ENCODE peak calls at places on chromosomes 12 and 14, in nine cellular contexts. K, Z, P, B, S, M, F, X and L are unnamed samples.

GRCh38 chr14:34971381-34971780 is 11.4 kb upstream of the SRP54 start:
- DNase-seq in K (no peak), Z (no peak), P (no peak), B (no peak), S (no peak), M (no peak), F (peak), X (no peak), L (no peak)

GRCh38 chr12:88310666-88311065 is 168.6 kb downstream of the TMTC3 start:
- DNase-seq in K (no peak), Z (peak), P (no peak), B (no peak), S (no peak), M (no peak), F (no peak), X (no peak), L (no peak)

GRCh38 chr14:44846232-44846824 is 115.4 kb downstream of the KLHL28 start:
- DNase-seq in K (no peak), Z (peak), P (peak), B (no peak), S (peak), M (no peak), F (peak), X (peak), L (peak)

GRCh38 chr14:94689985-94690400 is 77.8 kb downstream of the SERPINA3 start:
- DNase-seq in K (no peak), Z (no peak), P (no peak), B (no peak), S (no peak), M (no peak), F (no peak), X (no peak), L (no peak)

GRCh38 chr14:85789506-85789905 is 259.6 kb downstream of the FLRT2 start:
- DNase-seq in K (no peak), Z (no peak), P (no peak), B (no peak), S (no peak), M (no peak), F (no peak), X (no peak), L (no peak)

GRCh38 chr14:69475194-69475818 is 9.2 kb upstream of the PLEKHD1 start:
- DNase-seq in K (no peak), Z (no peak), P (peak), B (no peak), S (peak), M (no peak), F (peak), X (no peak), L (no peak)

GRCh38 chr14:91575469-91576208 is 65.5 kb upstream of the PPP4R3A start:
- DNase-seq in K (no peak), Z (no peak), P (no peak), B (no peak), S (no peak), M (peak), F (no peak), X (no peak), L (no peak)

GRCh38 chr12:54378791-54379400 is 5.6 kb downstream of the ZNF385A start:
- DNase-seq in K (peak), Z (no peak), P (no peak), B (no peak), S (peak), M (peak), F (peak), X (peak), L (no peak)

GRCh38 chr14:60051690-60052324 is 39.9 kb upstream of the PCNX4 start:
- DNase-seq in K (no peak), Z (no peak), P (peak), B (no peak), S (no peak), M (no peak), F (peak), X (no peak), L (no peak)

GRCh38 chr14:29475641-29476040 is 452.0 kb downstream of the PRKD1 start:
- DNase-seq in K (no peak), Z (no peak), P (no peak), B (no peak), S (no peak), M (no peak), F (no peak), X (no peak), L (no peak)

GRCh38 chr12:109720152-109720855 is 6.7 kb downstream of the FAM222A start:
- DNase-seq in K (peak), Z (no peak), P (no peak), B (no peak), S (no peak), M (no peak), F (no peak), X (peak), L (no peak)

GRCh38 chr14:50854521-50854920 is 17.3 kb upstream of the ABHD12B start:
- DNase-seq in K (no peak), Z (no peak), P (no peak), B (no peak), S (no peak), M (no peak), F (no peak), X (no peak), L (no peak)

GRCh38 chr12:30880061-30880460 is 46.5 kb upstream of the TSPAN11 start:
- DNase-seq in K (no peak), Z (no peak), P (no peak), B (no peak), S (no peak), M (no peak), F (no peak), X (no peak), L (no peak)

GRCh38 chr12:100799770-100800169 is 5.2 kb downstream of the ANO4 start:
- DNase-seq in K (no peak), Z (no peak), P (no peak), B (no peak), S (no peak), M (no peak), F (no peak), X (no peak), L (no peak)

GRCh38 chr12:75666980-75667359 is 155.6 kb upstream of the KRR1 start:
- DNase-seq in K (no peak), Z (no peak), P (peak), B (no peak), S (no peak), M (no peak), F (peak), X (no peak), L (no peak)

GRCh38 chr12:106224392-106224706 is 23.5 kb downstream of the CKAP4 start:
- DNase-seq in K (no peak), Z (no peak), P (no peak), B (no peak), S (no peak), M (no peak), F (no peak), X (no peak), L (no peak)
- TF ChIP-seq CTCF in K (no peak), Z (no peak), P (no peak), B (no peak), S (no peak), M (no peak), F (no peak), X (no peak), L (no peak)

GRCh38 chr12:122884091-122884826 is 11.7 kb downstream of the VPS37B start:
- DNase-seq in K (no peak), Z (no peak), P (no peak), B (no peak), S (no peak), M (no peak), F (no peak), X (no peak), L (no peak)
- H3K4me3 ChIP-seq in K (peak), Z (no peak), P (no peak), B (no peak), S (no peak), M (no peak), F (no peak), X (no peak), L (no peak)

GRCh38 chr14:76793324-76793723 is 19.4 kb downstream of the ANGEL1 start:
- DNase-seq in K (no peak), Z (no peak), P (no peak), B (no peak), S (no peak), M (no peak), F (no peak), X (no peak), L (no peak)
- TF ChIP-seq CTCF in K (no peak), Z (no peak), P (no peak), B (no peak), S (no peak), M (no peak), F (no peak), X (no peak), L (no peak)

DNA sequence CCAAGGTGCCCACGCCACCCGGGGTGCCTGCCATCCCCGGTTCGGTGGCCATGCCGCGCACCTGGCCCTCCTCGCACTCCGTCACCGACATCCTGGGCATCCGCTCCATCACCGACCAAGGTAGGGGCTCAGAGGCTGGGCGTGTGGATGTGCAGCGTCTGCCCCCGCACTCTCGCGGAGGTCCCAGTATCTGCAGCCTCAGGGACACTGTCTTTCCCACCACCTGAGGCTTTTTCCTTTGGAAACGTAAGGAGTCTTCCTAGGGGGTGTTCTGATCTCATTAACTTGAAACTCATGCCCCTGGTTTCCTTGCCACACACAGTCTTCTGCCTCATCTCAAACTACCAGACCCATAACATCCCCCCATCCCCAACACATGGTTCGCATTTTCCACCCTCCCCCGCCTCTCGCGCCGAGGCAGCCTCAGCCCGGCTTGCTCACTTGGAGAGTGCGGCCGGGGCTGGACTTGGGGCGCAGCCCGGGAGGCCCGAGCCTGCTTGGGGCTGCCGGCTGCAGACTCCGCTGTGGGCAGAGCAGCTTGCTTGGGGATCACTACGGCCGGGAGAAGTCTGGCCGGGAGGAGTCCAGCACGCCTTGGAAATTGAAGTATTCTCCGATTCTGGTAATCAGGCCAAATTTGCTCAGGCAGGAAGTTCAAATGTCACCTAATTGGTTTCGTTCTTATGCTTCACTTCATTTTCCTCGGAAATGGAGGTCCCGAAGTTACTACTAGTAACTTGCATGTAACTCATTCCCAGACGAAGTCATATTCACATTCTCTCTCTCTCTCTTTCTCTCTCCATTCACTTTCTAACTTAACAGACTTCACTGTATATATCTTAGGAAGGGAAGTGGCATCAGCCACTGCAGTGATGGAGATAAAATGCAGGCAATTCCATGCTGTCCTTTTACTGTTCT is 2.0 kb downstream of the PAX9 start:
- DNase-seq in K (no peak), Z (no peak), P (no peak), B (no peak), S (no peak), M (no peak), F (no peak), X (no peak), L (no peak)
- H3K4me3 ChIP-seq in K (peak), Z (peak), P (peak), B (no peak), S (no peak), M (no peak), F (no peak), X (no peak), L (no peak)

GRCh38 chr12:105457026-105457425 is 126.5 kb downstream of the C12orf75 start:
- DNase-seq in K (no peak), Z (no peak), P (peak), B (no peak), S (no peak), M (no peak), F (no peak), X (no peak), L (no peak)

GRCh38 chr12:105451798-105452197 is 121.3 kb downstream of the C12orf75 start:
- DNase-seq in K (no peak), Z (peak), P (no peak), B (no peak), S (no peak), M (no peak), F (no peak), X (no peak), L (no peak)

GRCh38 chr12:105453306-105453705 is 122.8 kb downstream of the C12orf75 start:
- DNase-seq in K (no peak), Z (no peak), P (no peak), B (no peak), S (no peak), M (no peak), F (no peak), X (no peak), L (no peak)

GRCh38 chr12:105454688-105455087 is 124.2 kb downstream of the C12orf75 start:
- DNase-seq in K (no peak), Z (no peak), P (no peak), B (no peak), S (no peak), M (no peak), F (no peak), X (no peak), L (no peak)

GRCh38 chr12:105455250-105455649 is 124.8 kb downstream of the C12orf75 start:
- DNase-seq in K (no peak), Z (no peak), P (no peak), B (no peak), S (no peak), M (no peak), F (no peak), X (no peak), L (no peak)
- TF ChIP-seq CTCF in K (peak), Z (no peak), P (no peak), B (peak), S (no peak), M (no peak), F (no peak), X (no peak), L (no peak)

GRCh38 chr12:113152196-113152834 is 2.8 kb downstream of the CFAP73 start:
- DNase-seq in K (no peak), Z (no peak), P (no peak), B (no peak), S (no peak), M (no peak), F (no peak), X (no peak), L (no peak)
- H3K4me3 ChIP-seq in K (peak), Z (peak), P (no peak), B (no peak), S (peak), M (peak), F (no peak), X (no peak), L (peak)

GRCh38 chr12:108515916-108516315 is 839 bp downstream of the FICD start:
- DNase-seq in K (no peak), Z (no peak), P (no peak), B (no peak), S (no peak), M (no peak), F (no peak), X (no peak), L (no peak)

GRCh38 chr12:108518101-108518715 is 3.1 kb downstream of the FICD start:
- DNase-seq in K (no peak), Z (no peak), P (no peak), B (no peak), S (no peak), M (no peak), F (no peak), X (no peak), L (no peak)

GRCh38 chr12:108517288-108518100 is 2.4 kb downstream of the FICD start:
- DNase-seq in K (no peak), Z (no peak), P (no peak), B (no peak), S (no peak), M (no peak), F (no peak), X (no peak), L (no peak)

GRCh38 chr12:108514973-108515814 is at the start of gene FICD:
- DNase-seq in K (peak), Z (peak), P (peak), B (peak), S (peak), M (peak), F (peak), X (peak), L (peak)

GRCh38 chr12:108516511-108517275 is 1.6 kb downstream of the FICD start:
- DNase-seq in K (no peak), Z (no peak), P (no peak), B (no peak), S (no peak), M (peak), F (no peak), X (no peak), L (no peak)
- TF ChIP-seq CTCF in K (no peak), Z (no peak), P (no peak), B (peak), S (no peak), M (peak), F (no peak), X (no peak), L (peak)

GRCh38 chr14:104581521-104581920 is 2.0 kb downstream of the C14orf180 start:
- DNase-seq in K (no peak), Z (no peak), P (no peak), B (no peak), S (no peak), M (no peak), F (no peak), X (no peak), L (no peak)

GRCh38 chr14:104582649-104583048 is 3.1 kb downstream of the C14orf180 start:
- DNase-seq in K (peak), Z (peak), P (no peak), B (no peak), S (no peak), M (peak), F (peak), X (no peak), L (no peak)

GRCh38 chr14:104583424-104584114 is 4.0 kb downstream of the C14orf180 start:
- DNase-seq in K (no peak), Z (no peak), P (no peak), B (no peak), S (no peak), M (no peak), F (no peak), X (no peak), L (no peak)

GRCh38 chr14:104580961-104581360 is 1.4 kb downstream of the C14orf180 start:
- DNase-seq in K (peak), Z (no peak), P (no peak), B (no peak), S (no peak), M (no peak), F (peak), X (peak), L (no peak)

DNA sequence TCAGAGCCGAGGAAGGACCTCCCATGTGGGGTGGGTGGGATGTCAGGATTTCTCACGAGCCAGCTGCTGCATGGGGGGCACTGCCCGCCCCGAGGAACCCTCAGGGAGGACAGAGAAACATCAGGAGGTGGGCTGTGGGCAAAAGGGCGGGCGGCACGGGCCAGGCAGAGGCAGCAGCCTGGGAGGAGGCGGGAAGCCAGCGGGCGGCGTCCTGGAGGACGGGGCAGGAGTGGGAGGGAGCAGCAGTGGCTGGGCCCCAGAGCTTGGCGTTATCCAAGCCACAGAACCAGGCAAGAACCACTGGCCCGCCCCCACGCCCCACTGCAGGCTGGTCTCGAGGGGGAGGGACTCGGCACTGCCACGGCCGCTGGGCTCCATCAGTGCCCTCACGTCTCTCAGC is 2.4 kb downstream of the C14orf180 start:
- DNase-seq in K (peak), Z (no peak), P (no peak), B (no peak), S (no peak), M (no peak), F (peak), X (no peak), L (no peak)
- H3K4me3 ChIP-seq in K (peak), Z (no peak), P (no peak), B (no peak), S (no peak), M (no peak), F (no peak), X (no peak), L (no peak)

DNA sequence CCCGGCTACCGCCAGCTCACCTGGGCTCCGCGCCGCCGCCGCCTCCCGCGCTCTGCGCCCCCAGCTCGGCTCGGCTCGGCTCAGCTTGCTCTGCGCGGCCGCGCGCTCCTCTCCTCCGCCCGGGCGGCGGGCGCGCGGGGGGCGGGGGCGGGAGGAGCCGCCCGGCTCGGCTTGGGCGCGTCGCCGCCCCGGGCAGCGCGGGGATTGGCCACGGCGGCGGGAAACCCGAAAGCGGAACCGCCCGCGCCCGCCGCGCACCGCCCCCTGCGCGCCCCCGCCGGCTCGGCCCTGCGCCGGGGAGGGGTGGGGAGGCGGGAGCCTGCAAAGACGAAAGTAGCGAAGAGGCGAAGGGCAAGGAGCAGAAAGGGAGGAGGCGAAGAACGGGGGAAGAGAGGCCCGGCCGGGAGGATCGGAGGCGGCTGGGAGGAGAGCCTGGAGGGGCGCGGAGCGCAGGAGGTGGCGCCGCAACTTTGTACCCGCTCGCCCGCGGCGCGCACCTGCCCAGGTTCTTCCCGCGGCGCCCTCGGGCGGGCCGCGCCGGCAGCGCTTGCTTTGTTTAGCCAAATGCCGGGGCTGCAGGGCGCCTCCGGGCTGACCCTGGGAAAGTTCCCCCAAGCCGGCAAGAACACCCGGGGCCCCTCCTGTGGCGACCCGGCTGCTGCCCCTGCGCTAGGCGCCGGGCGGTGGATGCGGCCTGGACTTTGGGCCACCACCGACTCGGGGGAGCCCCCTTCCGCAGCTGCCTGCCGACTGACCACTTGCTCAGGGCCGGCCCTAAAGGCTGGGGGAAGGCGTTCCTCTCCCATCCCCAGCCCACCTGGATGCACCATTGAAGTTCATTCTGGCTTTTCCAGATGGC is at the start of gene CAMKK2:
- DNase-seq in K (peak), Z (peak), P (peak), B (no peak), S (peak), M (peak), F (peak), X (peak), L (no peak)
- TF ChIP-seq CTCF in K (peak), Z (no peak), P (peak), B (peak), S (peak), M (peak), F (no peak), X (no peak), L (no peak)